ENCODE peak calls at places on chromosomes 13 and 19, in seven cellular contexts. One of them, this sample, is unnamed.

GRCh38 chr19:6752257-6753177 is 13.0 kb downstream of the TRIP10 start:
- DNase-seq in cardiac muscle cell: peak; percentile 48
- DNase-seq in T-helper 1 cell: no peak
- DNase-seq in activated naive CD4-positive, alpha-beta T cell treated with Interleukin-2 at 50 U/mL for 16 hours: no peak
- DNase-seq in uterus: no peak
- DNase-seq in dorsolateral prefrontal cortex: no peak
- DNase-seq in adipocyte: no peak
- DNase-seq in this sample: no peak

GRCh38 chr19:35211545-35212230 is 16.9 kb downstream of the FAM187B start:
- DNase-seq in adipocyte: no peak
- DNase-seq in activated naive CD4-positive, alpha-beta T cell treated with Interleukin-2 at 50 U/mL for 16 hours: peak; percentile 65
- DNase-seq in uterus: peak; percentile 48
- DNase-seq in cardiac muscle cell: no peak
- DNase-seq in dorsolateral prefrontal cortex: no peak
- DNase-seq in T-helper 1 cell: peak; percentile 79
- DNase-seq in this sample: no peak

GRCh38 chr19:41441321-41441945 is 1.5 kb upstream of the ERICH4 start:
- DNase-seq in uterus: no peak
- DNase-seq in adipocyte: no peak
- DNase-seq in T-helper 1 cell: no peak
- DNase-seq in dorsolateral prefrontal cortex: no peak
- DNase-seq in cardiac muscle cell: no peak
- DNase-seq in activated naive CD4-positive, alpha-beta T cell treated with Interleukin-2 at 50 U/mL for 16 hours: no peak
- DNase-seq in this sample: no peak

GRCh38 chr19:35357867-35358573 is at the start of gene FFAR3:
- DNase-seq in activated naive CD4-positive, alpha-beta T cell treated with Interleukin-2 at 50 U/mL for 16 hours: no peak
- DNase-seq in cardiac muscle cell: no peak
- DNase-seq in T-helper 1 cell: no peak
- DNase-seq in uterus: no peak
- DNase-seq in adipocyte: peak; percentile 12
- DNase-seq in dorsolateral prefrontal cortex: peak; percentile 35
- DNase-seq in this sample: no peak

GRCh38 chr19:13574933-13575332 is 68.7 kb upstream of the CACNA1A start:
- DNase-seq in uterus: no peak
- DNase-seq in T-helper 1 cell: no peak
- DNase-seq in activated naive CD4-positive, alpha-beta T cell treated with Interleukin-2 at 50 U/mL for 16 hours: no peak
- DNase-seq in cardiac muscle cell: peak; percentile 45
- DNase-seq in adipocyte: peak; percentile 30
- DNase-seq in dorsolateral prefrontal cortex: no peak
- DNase-seq in this sample: no peak

GRCh38 chr13:37686501-37686900 is 87.9 kb upstream of the POSTN start:
- DNase-seq in cardiac muscle cell: no peak
- DNase-seq in activated naive CD4-positive, alpha-beta T cell treated with Interleukin-2 at 50 U/mL for 16 hours: no peak
- DNase-seq in uterus: no peak
- DNase-seq in T-helper 1 cell: no peak
- DNase-seq in dorsolateral prefrontal cortex: no peak
- DNase-seq in adipocyte: no peak
- DNase-seq in this sample: no peak

GRCh38 chr13:99893567-99893966 is 78.0 kb downstream of the ZIC5 start:
- DNase-seq in dorsolateral prefrontal cortex: no peak
- DNase-seq in uterus: no peak
- DNase-seq in cardiac muscle cell: no peak
- DNase-seq in activated naive CD4-positive, alpha-beta T cell treated with Interleukin-2 at 50 U/mL for 16 hours: no peak
- DNase-seq in T-helper 1 cell: no peak
- DNase-seq in adipocyte: no peak
- DNase-seq in this sample: no peak

GRCh38 chr19:33399745-33400681 is 26.5 kb downstream of the CEBPG start:
- DNase-seq in cardiac muscle cell: no peak
- DNase-seq in activated naive CD4-positive, alpha-beta T cell treated with Interleukin-2 at 50 U/mL for 16 hours: no peak
- DNase-seq in dorsolateral prefrontal cortex: no peak
- DNase-seq in uterus: no peak
- DNase-seq in T-helper 1 cell: no peak
- DNase-seq in adipocyte: no peak
- DNase-seq in this sample: no peak

GRCh38 chr19:21588202-21588601 is 82.8 kb downstream of the ZNF429 start:
- DNase-seq in adipocyte: no peak
- DNase-seq in dorsolateral prefrontal cortex: no peak
- DNase-seq in T-helper 1 cell: no peak
- DNase-seq in activated naive CD4-positive, alpha-beta T cell treated with Interleukin-2 at 50 U/mL for 16 hours: no peak
- DNase-seq in uterus: no peak
- DNase-seq in cardiac muscle cell: no peak
- DNase-seq in this sample: no peak

GRCh38 chr13:35840991-35841604 is 290.1 kb downstream of the DCLK1 start:
- DNase-seq in adipocyte: no peak
- DNase-seq in activated naive CD4-positive, alpha-beta T cell treated with Interleukin-2 at 50 U/mL for 16 hours: no peak
- DNase-seq in T-helper 1 cell: no peak
- DNase-seq in cardiac muscle cell: no peak
- DNase-seq in dorsolateral prefrontal cortex: peak; percentile 76
- DNase-seq in uterus: peak; percentile 43
- DNase-seq in this sample: no peak

GRCh38 chr13:102724923-102725322 is 30.1 kb upstream of the METTL21C start:
- DNase-seq in cardiac muscle cell: peak; percentile 3
- DNase-seq in adipocyte: peak; percentile 47
- DNase-seq in uterus: no peak
- DNase-seq in T-helper 1 cell: no peak
- DNase-seq in dorsolateral prefrontal cortex: no peak
- DNase-seq in activated naive CD4-positive, alpha-beta T cell treated with Interleukin-2 at 50 U/mL for 16 hours: no peak
- DNase-seq in this sample: no peak

GRCh38 chr13:99749627-99750026 is 221.9 kb downstream of the ZIC5 start:
- DNase-seq in activated naive CD4-positive, alpha-beta T cell treated with Interleukin-2 at 50 U/mL for 16 hours: no peak
- DNase-seq in adipocyte: no peak
- DNase-seq in T-helper 1 cell: no peak
- DNase-seq in cardiac muscle cell: no peak
- DNase-seq in uterus: no peak
- DNase-seq in dorsolateral prefrontal cortex: no peak
- DNase-seq in this sample: no peak

GRCh38 chr13:19658192-19658591 is 24.7 kb downstream of the MPHOSPH8 start:
- DNase-seq in activated naive CD4-positive, alpha-beta T cell treated with Interleukin-2 at 50 U/mL for 16 hours: no peak
- DNase-seq in uterus: no peak
- DNase-seq in cardiac muscle cell: no peak
- DNase-seq in T-helper 1 cell: no peak
- DNase-seq in dorsolateral prefrontal cortex: no peak
- DNase-seq in adipocyte: no peak
- DNase-seq in this sample: no peak

GRCh38 chr13:35995136-35995535 is 136.0 kb downstream of the DCLK1 start:
- DNase-seq in adipocyte: peak; percentile 76
- DNase-seq in T-helper 1 cell: no peak
- DNase-seq in activated naive CD4-positive, alpha-beta T cell treated with Interleukin-2 at 50 U/mL for 16 hours: no peak
- DNase-seq in cardiac muscle cell: no peak
- DNase-seq in uterus: no peak
- DNase-seq in dorsolateral prefrontal cortex: no peak
- DNase-seq in this sample: no peak

GRCh38 chr13:105497597-105497996 is 1037.9 kb downstream of the EFNB2 start:
- DNase-seq in T-helper 1 cell: no peak
- DNase-seq in adipocyte: no peak
- DNase-seq in cardiac muscle cell: peak; percentile 15
- DNase-seq in uterus: no peak
- DNase-seq in dorsolateral prefrontal cortex: no peak
- DNase-seq in activated naive CD4-positive, alpha-beta T cell treated with Interleukin-2 at 50 U/mL for 16 hours: no peak
- DNase-seq in this sample: no peak

GRCh38 chr13:99980201-99981114 is 1.1 kb upstream of the ZIC2 start:
- DNase-seq in activated naive CD4-positive, alpha-beta T cell treated with Interleukin-2 at 50 U/mL for 16 hours: peak; percentile 60
- DNase-seq in cardiac muscle cell: peak; percentile 85
- DNase-seq in T-helper 1 cell: peak; percentile 55
- DNase-seq in dorsolateral prefrontal cortex: no peak
- DNase-seq in uterus: no peak
- DNase-seq in adipocyte: peak; percentile 81
- DNase-seq in this sample: no peak